ENCODE peak calls at places on chromosomes 4 and X, in nine cellular contexts. One of them, this sample, is unnamed.
A peak's percentile ranks its signal among the peaks of the same experiment; 100 is the strongest.

GRCh38 chrX:77275392-77275791 is 171.8 kb upstream of the FGF16 start:
- DNase-seq in HCT116: no peak
- DNase-seq in occipital lobe: no peak
- DNase-seq in CD8-positive, alpha-beta T cell: no peak
- DNase-seq in tibial nerve: no peak
- DNase-seq in activated T-helper 1 cell treated with anti-CD3 and anti-CD28 coated beads, Interleukin-2, amount 50 U/mL, for 16 hours: no peak
- DNase-seq in T-cell: no peak
- DNase-seq in naive B cell: no peak
- DNase-seq in activated CD4-positive, alpha-beta T cell treated with anti-CD3 and anti-CD28 coated beads, Interleukin-2, amount 50 U/mL, for 48 hours: no peak
- DNase-seq in this sample: no peak

GRCh38 chr4:4524364-4524763 is 17.5 kb downstream of the STX18 start:
- DNase-seq in CD8-positive, alpha-beta T cell: peak; percentile 13
- DNase-seq in activated T-helper 1 cell treated with anti-CD3 and anti-CD28 coated beads, Interleukin-2, amount 50 U/mL, for 16 hours: no peak
- DNase-seq in HCT116: no peak
- DNase-seq in naive B cell: peak; percentile 37
- DNase-seq in activated CD4-positive, alpha-beta T cell treated with anti-CD3 and anti-CD28 coated beads, Interleukin-2, amount 50 U/mL, for 48 hours: peak; percentile 13
- DNase-seq in tibial nerve: no peak
- DNase-seq in T-cell: peak; percentile 51
- DNase-seq in occipital lobe: no peak
- DNase-seq in this sample: no peak

GRCh38 chr4:155392486-155393184 is 15.9 kb upstream of the MAP9 start:
- DNase-seq in activated T-helper 1 cell treated with anti-CD3 and anti-CD28 coated beads, Interleukin-2, amount 50 U/mL, for 16 hours: no peak
- DNase-seq in occipital lobe: no peak
- DNase-seq in CD8-positive, alpha-beta T cell: no peak
- DNase-seq in tibial nerve: no peak
- DNase-seq in HCT116: peak; percentile 61
- DNase-seq in T-cell: no peak
- DNase-seq in naive B cell: no peak
- DNase-seq in activated CD4-positive, alpha-beta T cell treated with anti-CD3 and anti-CD28 coated beads, Interleukin-2, amount 50 U/mL, for 48 hours: no peak
- DNase-seq in this sample: no peak

GRCh38 chr4:33126002-33126401 is 2405.8 kb downstream of the PCDH7 start:
- DNase-seq in activated T-helper 1 cell treated with anti-CD3 and anti-CD28 coated beads, Interleukin-2, amount 50 U/mL, for 16 hours: no peak
- DNase-seq in occipital lobe: no peak
- DNase-seq in activated CD4-positive, alpha-beta T cell treated with anti-CD3 and anti-CD28 coated beads, Interleukin-2, amount 50 U/mL, for 48 hours: no peak
- DNase-seq in CD8-positive, alpha-beta T cell: no peak
- DNase-seq in tibial nerve: no peak
- DNase-seq in naive B cell: no peak
- DNase-seq in T-cell: no peak
- DNase-seq in HCT116: no peak
- DNase-seq in this sample: no peak

GRCh38 chrX:98338544-98338943 is 1454.8 kb downstream of the RPA4 start:
- DNase-seq in HCT116: no peak
- DNase-seq in activated T-helper 1 cell treated with anti-CD3 and anti-CD28 coated beads, Interleukin-2, amount 50 U/mL, for 16 hours: no peak
- DNase-seq in T-cell: no peak
- DNase-seq in activated CD4-positive, alpha-beta T cell treated with anti-CD3 and anti-CD28 coated beads, Interleukin-2, amount 50 U/mL, for 48 hours: no peak
- DNase-seq in occipital lobe: no peak
- DNase-seq in CD8-positive, alpha-beta T cell: no peak
- DNase-seq in naive B cell: no peak
- DNase-seq in tibial nerve: no peak
- DNase-seq in this sample: no peak

GRCh38 chr4:159308571-159309340 is 205.9 kb downstream of the RAPGEF2 start:
- DNase-seq in HCT116: no peak
- DNase-seq in activated CD4-positive, alpha-beta T cell treated with anti-CD3 and anti-CD28 coated beads, Interleukin-2, amount 50 U/mL, for 48 hours: no peak
- DNase-seq in tibial nerve: no peak
- DNase-seq in activated T-helper 1 cell treated with anti-CD3 and anti-CD28 coated beads, Interleukin-2, amount 50 U/mL, for 16 hours: no peak
- DNase-seq in naive B cell: no peak
- DNase-seq in T-cell: no peak
- DNase-seq in occipital lobe: no peak
- DNase-seq in CD8-positive, alpha-beta T cell: no peak
- DNase-seq in this sample: no peak

GRCh38 chrX:14916017-14916674 is 42.9 kb downstream of the MOSPD2 start:
- DNase-seq in CD8-positive, alpha-beta T cell: no peak
- DNase-seq in naive B cell: no peak
- DNase-seq in occipital lobe: no peak
- DNase-seq in activated CD4-positive, alpha-beta T cell treated with anti-CD3 and anti-CD28 coated beads, Interleukin-2, amount 50 U/mL, for 48 hours: no peak
- DNase-seq in activated T-helper 1 cell treated with anti-CD3 and anti-CD28 coated beads, Interleukin-2, amount 50 U/mL, for 16 hours: no peak
- DNase-seq in tibial nerve: no peak
- DNase-seq in T-cell: no peak
- DNase-seq in HCT116: no peak
- DNase-seq in this sample: peak; percentile 1

GRCh38 chr4:145179201-145179860 is 1.1 kb downstream of the OTUD4 start:
- DNase-seq in activated CD4-positive, alpha-beta T cell treated with anti-CD3 and anti-CD28 coated beads, Interleukin-2, amount 50 U/mL, for 48 hours: peak; percentile 77
- DNase-seq in naive B cell: peak; percentile 88
- DNase-seq in CD8-positive, alpha-beta T cell: peak; percentile 63
- DNase-seq in occipital lobe: peak; percentile 34
- DNase-seq in activated T-helper 1 cell treated with anti-CD3 and anti-CD28 coated beads, Interleukin-2, amount 50 U/mL, for 16 hours: peak; percentile 42
- DNase-seq in tibial nerve: peak; percentile 46
- DNase-seq in T-cell: peak; percentile 66
- DNase-seq in HCT116: peak; percentile 26
- DNase-seq in this sample: peak; percentile 7

GRCh38 chr4:68518889-68519288 is 57.2 kb downstream of the UGT2B17 start:
- DNase-seq in activated T-helper 1 cell treated with anti-CD3 and anti-CD28 coated beads, Interleukin-2, amount 50 U/mL, for 16 hours: no peak
- DNase-seq in occipital lobe: no peak
- DNase-seq in activated CD4-positive, alpha-beta T cell treated with anti-CD3 and anti-CD28 coated beads, Interleukin-2, amount 50 U/mL, for 48 hours: no peak
- DNase-seq in naive B cell: no peak
- DNase-seq in CD8-positive, alpha-beta T cell: no peak
- DNase-seq in tibial nerve: no peak
- DNase-seq in T-cell: no peak
- DNase-seq in HCT116: no peak
- DNase-seq in this sample: no peak

GRCh38 chr4:48129307-48130014 is 4.6 kb downstream of the TXK start:
- DNase-seq in tibial nerve: no peak
- DNase-seq in naive B cell: no peak
- DNase-seq in CD8-positive, alpha-beta T cell: no peak
- DNase-seq in occipital lobe: no peak
- DNase-seq in T-cell: no peak
- DNase-seq in activated CD4-positive, alpha-beta T cell treated with anti-CD3 and anti-CD28 coated beads, Interleukin-2, amount 50 U/mL, for 48 hours: peak; percentile 39
- DNase-seq in HCT116: no peak
- DNase-seq in activated T-helper 1 cell treated with anti-CD3 and anti-CD28 coated beads, Interleukin-2, amount 50 U/mL, for 16 hours: no peak
- DNase-seq in this sample: no peak

GRCh38 chrX:134695999-134696398 is 37.7 kb upstream of the PLAC1 start:
- DNase-seq in occipital lobe: no peak
- DNase-seq in activated CD4-positive, alpha-beta T cell treated with anti-CD3 and anti-CD28 coated beads, Interleukin-2, amount 50 U/mL, for 48 hours: no peak
- DNase-seq in T-cell: no peak
- DNase-seq in CD8-positive, alpha-beta T cell: no peak
- DNase-seq in HCT116: no peak
- DNase-seq in tibial nerve: peak; percentile 6
- DNase-seq in naive B cell: no peak
- DNase-seq in activated T-helper 1 cell treated with anti-CD3 and anti-CD28 coated beads, Interleukin-2, amount 50 U/mL, for 16 hours: no peak
- DNase-seq in this sample: no peak

GRCh38 chr4:183397741-183398297 is 46.6 kb upstream of the CDKN2AIP start:
- DNase-seq in activated CD4-positive, alpha-beta T cell treated with anti-CD3 and anti-CD28 coated beads, Interleukin-2, amount 50 U/mL, for 48 hours: no peak
- DNase-seq in CD8-positive, alpha-beta T cell: no peak
- DNase-seq in activated T-helper 1 cell treated with anti-CD3 and anti-CD28 coated beads, Interleukin-2, amount 50 U/mL, for 16 hours: no peak
- DNase-seq in HCT116: no peak
- DNase-seq in tibial nerve: no peak
- DNase-seq in T-cell: no peak
- DNase-seq in naive B cell: no peak
- DNase-seq in occipital lobe: no peak
- DNase-seq in this sample: no peak

GRCh38 chrX:57821703-57822375 is 88.4 kb downstream of the ZXDA start:
- DNase-seq in T-cell: peak; percentile 1
- DNase-seq in tibial nerve: peak; percentile 41
- DNase-seq in CD8-positive, alpha-beta T cell: peak; percentile 0
- DNase-seq in naive B cell: peak; percentile 29
- DNase-seq in occipital lobe: no peak
- DNase-seq in HCT116: peak; percentile 48
- DNase-seq in activated CD4-positive, alpha-beta T cell treated with anti-CD3 and anti-CD28 coated beads, Interleukin-2, amount 50 U/mL, for 48 hours: no peak
- DNase-seq in activated T-helper 1 cell treated with anti-CD3 and anti-CD28 coated beads, Interleukin-2, amount 50 U/mL, for 16 hours: no peak
- DNase-seq in this sample: no peak

GRCh38 chr4:2378898-2379297 is 39.5 kb downstream of the ZFYVE28 start:
- DNase-seq in HCT116: no peak
- DNase-seq in occipital lobe: no peak
- DNase-seq in activated T-helper 1 cell treated with anti-CD3 and anti-CD28 coated beads, Interleukin-2, amount 50 U/mL, for 16 hours: no peak
- DNase-seq in activated CD4-positive, alpha-beta T cell treated with anti-CD3 and anti-CD28 coated beads, Interleukin-2, amount 50 U/mL, for 48 hours: no peak
- DNase-seq in tibial nerve: no peak
- DNase-seq in naive B cell: no peak
- DNase-seq in CD8-positive, alpha-beta T cell: no peak
- DNase-seq in T-cell: no peak
- DNase-seq in this sample: no peak

GRCh38 chr4:166501941-166502382 is 628.9 kb downstream of the TLL1 start:
- DNase-seq in activated CD4-positive, alpha-beta T cell treated with anti-CD3 and anti-CD28 coated beads, Interleukin-2, amount 50 U/mL, for 48 hours: no peak
- DNase-seq in CD8-positive, alpha-beta T cell: no peak
- DNase-seq in occipital lobe: no peak
- DNase-seq in naive B cell: no peak
- DNase-seq in activated T-helper 1 cell treated with anti-CD3 and anti-CD28 coated beads, Interleukin-2, amount 50 U/mL, for 16 hours: no peak
- DNase-seq in HCT116: peak; percentile 39
- DNase-seq in T-cell: no peak
- DNase-seq in tibial nerve: no peak
- DNase-seq in this sample: no peak

GRCh38 chr4:75686346-75686745 is 13.1 kb upstream of the G3BP2 start:
- DNase-seq in HCT116: no peak
- DNase-seq in tibial nerve: no peak
- DNase-seq in occipital lobe: no peak
- DNase-seq in T-cell: peak; percentile 18
- DNase-seq in CD8-positive, alpha-beta T cell: peak; percentile 10
- DNase-seq in activated CD4-positive, alpha-beta T cell treated with anti-CD3 and anti-CD28 coated beads, Interleukin-2, amount 50 U/mL, for 48 hours: no peak
- DNase-seq in naive B cell: no peak
- DNase-seq in activated T-helper 1 cell treated with anti-CD3 and anti-CD28 coated beads, Interleukin-2, amount 50 U/mL, for 16 hours: no peak
- DNase-seq in this sample: no peak

GRCh38 chr4:5959221-5959982 is 58.8 kb downstream of the C4orf50 start:
- DNase-seq in occipital lobe: no peak
- DNase-seq in T-cell: no peak
- DNase-seq in activated T-helper 1 cell treated with anti-CD3 and anti-CD28 coated beads, Interleukin-2, amount 50 U/mL, for 16 hours: no peak
- DNase-seq in HCT116: no peak
- DNase-seq in activated CD4-positive, alpha-beta T cell treated with anti-CD3 and anti-CD28 coated beads, Interleukin-2, amount 50 U/mL, for 48 hours: no peak
- DNase-seq in CD8-positive, alpha-beta T cell: no peak
- DNase-seq in naive B cell: no peak
- DNase-seq in tibial nerve: no peak
- DNase-seq in this sample: no peak

GRCh38 chrX:150767045-150767395 is 73.8 kb downstream of the MTMR1 start:
- DNase-seq in activated T-helper 1 cell treated with anti-CD3 and anti-CD28 coated beads, Interleukin-2, amount 50 U/mL, for 16 hours: no peak
- DNase-seq in occipital lobe: no peak
- DNase-seq in T-cell: no peak
- DNase-seq in naive B cell: no peak
- DNase-seq in CD8-positive, alpha-beta T cell: no peak
- DNase-seq in tibial nerve: peak; percentile 11
- DNase-seq in activated CD4-positive, alpha-beta T cell treated with anti-CD3 and anti-CD28 coated beads, Interleukin-2, amount 50 U/mL, for 48 hours: no peak
- DNase-seq in HCT116: no peak
- DNase-seq in this sample: no peak

GRCh38 chr4:29983890-29984289 is 736.3 kb upstream of the PCDH7 start:
- DNase-seq in CD8-positive, alpha-beta T cell: no peak
- DNase-seq in activated T-helper 1 cell treated with anti-CD3 and anti-CD28 coated beads, Interleukin-2, amount 50 U/mL, for 16 hours: no peak
- DNase-seq in occipital lobe: no peak
- DNase-seq in activated CD4-positive, alpha-beta T cell treated with anti-CD3 and anti-CD28 coated beads, Interleukin-2, amount 50 U/mL, for 48 hours: no peak
- DNase-seq in naive B cell: no peak
- DNase-seq in T-cell: no peak
- DNase-seq in HCT116: no peak
- DNase-seq in tibial nerve: no peak
- DNase-seq in this sample: no peak

GRCh38 chrX:149910178-149910695 is 19.1 kb upstream of the HSFX4 start:
- DNase-seq in naive B cell: no peak
- DNase-seq in occipital lobe: no peak
- DNase-seq in HCT116: no peak
- DNase-seq in tibial nerve: no peak
- DNase-seq in activated CD4-positive, alpha-beta T cell treated with anti-CD3 and anti-CD28 coated beads, Interleukin-2, amount 50 U/mL, for 48 hours: no peak
- DNase-seq in activated T-helper 1 cell treated with anti-CD3 and anti-CD28 coated beads, Interleukin-2, amount 50 U/mL, for 16 hours: no peak
- DNase-seq in T-cell: no peak
- DNase-seq in CD8-positive, alpha-beta T cell: no peak
- DNase-seq in this sample: no peak

GRCh38 chrX:154025230-154025629 is 5.5 kb upstream of the IRAK1 start:
- DNase-seq in naive B cell: no peak
- DNase-seq in activated CD4-positive, alpha-beta T cell treated with anti-CD3 and anti-CD28 coated beads, Interleukin-2, amount 50 U/mL, for 48 hours: no peak
- DNase-seq in activated T-helper 1 cell treated with anti-CD3 and anti-CD28 coated beads, Interleukin-2, amount 50 U/mL, for 16 hours: no peak
- DNase-seq in occipital lobe: no peak
- DNase-seq in T-cell: no peak
- DNase-seq in tibial nerve: no peak
- DNase-seq in CD8-positive, alpha-beta T cell: no peak
- DNase-seq in HCT116: no peak
- DNase-seq in this sample: no peak

GRCh38 chr4:141352775-141353544 is 132.3 kb downstream of the ZNF330 start:
- DNase-seq in activated T-helper 1 cell treated with anti-CD3 and anti-CD28 coated beads, Interleukin-2, amount 50 U/mL, for 16 hours: no peak
- DNase-seq in T-cell: no peak
- DNase-seq in activated CD4-positive, alpha-beta T cell treated with anti-CD3 and anti-CD28 coated beads, Interleukin-2, amount 50 U/mL, for 48 hours: no peak
- DNase-seq in CD8-positive, alpha-beta T cell: no peak
- DNase-seq in tibial nerve: no peak
- DNase-seq in HCT116: no peak
- DNase-seq in naive B cell: no peak
- DNase-seq in occipital lobe: no peak
- DNase-seq in this sample: no peak

GRCh38 chrX:153991013-153991580 is 18.5 kb downstream of the TMEM187 start:
- DNase-seq in activated CD4-positive, alpha-beta T cell treated with anti-CD3 and anti-CD28 coated beads, Interleukin-2, amount 50 U/mL, for 48 hours: no peak
- DNase-seq in tibial nerve: no peak
- DNase-seq in occipital lobe: no peak
- DNase-seq in naive B cell: no peak
- DNase-seq in HCT116: no peak
- DNase-seq in T-cell: no peak
- DNase-seq in CD8-positive, alpha-beta T cell: no peak
- DNase-seq in activated T-helper 1 cell treated with anti-CD3 and anti-CD28 coated beads, Interleukin-2, amount 50 U/mL, for 16 hours: no peak
- DNase-seq in this sample: no peak